ENCODE peak calls at places on chromosomes 7 and 10, in six cellular contexts. X is GM13977, W is sigmoid colon, L is HL-60, O is H9, D is testis. H is an unnamed sample.

GRCh38 chr7:116802784-116803183 is 59.6 kb upstream of the CAPZA2 start:
- DNase-seq in X (peak), W (no peak), L (peak), O (no peak), D (peak), H (no peak)

GRCh38 chr10:132793871-132794849 is 8.2 kb upstream of the NKX6-2 start:
- DNase-seq in X (no peak), W (no peak), L (no peak), O (no peak), D (no peak), H (no peak)

GRCh38 chr7:16318989-16319915 is 102.1 kb downstream of the CRPPA start:
- DNase-seq in X (no peak), W (no peak), L (no peak), O (no peak), D (no peak), H (no peak)

GRCh38 chr7:49775949-49776443 is 2.6 kb downstream of the VWC2 start:
- DNase-seq in X (no peak), W (no peak), L (no peak), O (no peak), D (no peak), H (no peak)

GRCh38 chr10:68647928-68648327 is 73.1 kb upstream of the CCAR1 start:
- DNase-seq in X (no peak), W (no peak), L (no peak), O (no peak), D (no peak), H (no peak)

GRCh38 chr10:114556236-114557122 is 101.6 kb downstream of the ABLIM1 start:
- DNase-seq in X (no peak), W (no peak), L (no peak), O (no peak), D (no peak), H (no peak)

GRCh38 chr7:149692557-149692982 is 80.8 kb downstream of the ZNF467 start:
- DNase-seq in X (no peak), W (no peak), L (no peak), O (peak), D (peak), H (no peak)

GRCh38 chr10:62708569-62708968 is 96.0 kb upstream of the ADO start:
- DNase-seq in X (no peak), W (no peak), L (no peak), O (no peak), D (no peak), H (no peak)

GRCh38 chr10:129108378-129108777 is 358.7 kb upstream of the MGMT start:
- DNase-seq in X (no peak), W (no peak), L (no peak), O (no peak), D (no peak), H (peak)

GRCh38 chr7:26291699-26292538 is at the start of gene SNX10:
- DNase-seq in X (peak), W (no peak), L (peak), O (peak), D (peak), H (no peak)

GRCh38 chr7:34091330-34091917 is 186.1 kb downstream of the BMPER start:
- DNase-seq in X (no peak), W (no peak), L (peak), O (peak), D (peak), H (no peak)

GRCh38 chr7:64959072-64959747 is 31.6 kb downstream of the ZNF117 start:
- DNase-seq in X (no peak), W (no peak), L (no peak), O (no peak), D (no peak), H (no peak)

GRCh38 chr10:43160067-43160918 is 22.0 kb downstream of the CSGALNACT2 start:
- DNase-seq in X (no peak), W (no peak), L (peak), O (no peak), D (no peak), H (no peak)

GRCh38 chr10:91493313-91493712 is 83.2 kb downstream of the HECTD2 start:
- DNase-seq in X (no peak), W (no peak), L (no peak), O (no peak), D (no peak), H (no peak)

GRCh38 chr10:5631936-5632335 is 34.5 kb downstream of the ASB13 start:
- DNase-seq in X (no peak), W (peak), L (no peak), O (no peak), D (peak), H (no peak)

GRCh38 chr10:44397476-44398225 is 12.8 kb upstream of the CXCL12 start:
- DNase-seq in X (no peak), W (no peak), L (no peak), O (no peak), D (no peak), H (peak)

GRCh38 chr10:43821103-43821502 is 172.4 kb upstream of the ZNF32 start:
- DNase-seq in X (no peak), W (no peak), L (no peak), O (no peak), D (no peak), H (no peak)

GRCh38 chr7:1361016-1361755 is 98.1 kb downstream of the MICALL2 start:
- DNase-seq in X (no peak), W (peak), L (no peak), O (no peak), D (no peak), H (no peak)

GRCh38 chr10:131708225-131708624 is 192.6 kb upstream of the PPP2R2D start:
- DNase-seq in X (no peak), W (no peak), L (no peak), O (no peak), D (no peak), H (peak)

GRCh38 chr10:126640391-126640790 is 30.1 kb downstream of the C10orf90 start:
- DNase-seq in X (no peak), W (no peak), L (no peak), O (no peak), D (no peak), H (no peak)

GRCh38 chr7:22884911-22885823 is 62.5 kb upstream of the TOMM7 start:
- DNase-seq in X (peak), W (no peak), L (no peak), O (no peak), D (no peak), H (no peak)

GRCh38 chr10:91410638-91411367 is 659 bp downstream of the HECTD2 start:
- DNase-seq in X (peak), W (no peak), L (no peak), O (no peak), D (peak), H (no peak)

GRCh38 chr7:134755422-134756022 is 23.9 kb upstream of the CALD1 start:
- DNase-seq in X (no peak), W (no peak), L (no peak), O (no peak), D (peak), H (peak)

DNA sequence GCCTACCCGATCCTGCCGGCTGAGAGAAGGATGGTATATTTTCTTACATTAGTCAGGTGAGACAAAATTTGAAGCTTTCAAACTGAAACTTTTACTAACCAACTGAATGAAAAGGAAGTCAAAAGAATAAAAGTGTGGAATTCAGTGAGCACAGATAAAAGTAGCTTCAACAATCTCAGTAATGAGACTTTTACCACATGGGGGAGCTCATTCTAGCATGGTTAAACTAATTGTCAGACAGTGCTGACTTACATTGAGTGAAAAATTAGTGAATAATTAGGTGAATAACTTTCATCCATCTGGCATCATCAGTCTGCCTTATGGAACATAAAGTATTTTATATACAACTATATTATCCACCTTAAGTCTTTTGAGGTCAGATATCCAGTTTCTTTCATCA is 8.4 kb downstream of the FAM237B start:
- DNase-seq in X (no peak), W (no peak), L (no peak), O (no peak), D (no peak), H (no peak)
- TF ChIP-seq CTCF in X (peak), W (no peak), L (no peak), O (peak), D (peak), H (peak)

DNA sequence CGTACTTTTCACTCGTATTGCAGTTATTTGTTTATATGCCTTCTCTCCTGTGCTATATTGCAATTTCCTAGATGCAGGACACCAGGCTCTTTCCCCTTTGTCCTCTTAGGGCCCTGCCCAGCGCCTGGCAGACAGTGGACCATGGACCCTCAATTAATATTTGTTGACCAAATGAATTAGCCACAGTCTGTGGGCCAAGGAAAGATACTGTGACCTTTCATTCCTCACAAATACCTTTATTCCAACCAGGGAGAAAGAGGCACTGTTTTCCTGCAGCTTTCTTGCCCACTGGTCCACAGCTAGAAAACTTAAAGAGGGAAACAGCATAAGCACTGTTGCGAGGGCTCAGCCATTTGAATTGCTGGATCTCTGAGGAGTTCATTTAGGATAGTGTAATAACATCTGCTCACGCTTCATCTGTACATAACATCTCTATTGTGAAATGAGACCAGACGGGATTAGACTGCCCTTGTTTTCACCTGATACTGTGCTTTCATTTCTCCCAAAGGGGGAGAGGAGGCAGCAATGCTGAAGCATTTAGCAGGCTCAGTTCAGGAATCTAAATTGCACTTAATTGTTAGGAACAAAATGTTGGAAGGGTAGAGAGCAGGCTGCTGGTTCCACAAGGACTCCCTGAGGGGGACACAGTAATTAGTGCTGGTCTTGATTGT is 46.7 kb downstream of the TNS3 start:
- DNase-seq in X (no peak), W (no peak), L (no peak), O (no peak), D (no peak), H (no peak)
- TF ChIP-seq CTCF in X (no peak), W (no peak), L (no peak), O (no peak), D (no peak), H (no peak)

DNA sequence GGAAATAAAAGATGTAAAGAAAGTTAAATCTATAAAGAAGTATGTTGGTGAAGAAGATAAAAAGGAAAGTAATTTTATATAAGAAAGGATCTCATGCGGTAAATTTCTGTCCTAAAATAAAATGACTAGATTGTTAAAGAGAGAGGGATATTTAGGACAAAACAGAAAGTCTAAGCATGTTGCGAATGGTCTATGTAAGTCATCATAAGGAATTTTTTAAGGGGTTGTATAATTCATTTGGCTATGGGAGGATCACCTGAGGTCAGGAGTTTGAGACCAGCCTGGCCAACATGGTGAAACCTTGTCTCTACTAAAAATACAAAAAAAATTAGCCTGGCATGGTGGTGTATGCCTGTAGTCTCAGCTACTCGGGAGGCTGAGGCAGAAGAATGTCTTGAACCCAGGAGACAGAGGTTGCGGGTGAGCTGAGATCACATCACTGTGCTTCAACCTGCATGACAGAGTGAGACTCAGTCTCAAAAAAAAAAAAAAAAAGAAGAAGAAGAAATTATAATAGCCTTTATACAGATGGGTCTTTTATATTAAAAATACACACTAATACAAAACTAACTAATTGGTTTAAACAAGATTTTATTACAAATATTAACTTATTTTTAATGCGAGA is 294.3 kb downstream of the MAGI2 start:
- DNase-seq in X (no peak), W (no peak), L (no peak), O (no peak), D (no peak), H (no peak)
- TF ChIP-seq CTCF in X (no peak), W (no peak), L (no peak), O (no peak), D (no peak), H (no peak)

GRCh38 chr7:127107601-127108007 is 145.1 kb downstream of the GRM8 start:
- DNase-seq in X (peak), W (no peak), L (peak), O (peak), D (peak), H (no peak)
- TF ChIP-seq CTCF in X (peak), W (peak), L (peak), O (peak), D (peak), H (peak)